ENCODE peak calls at places on chromosomes 11 and 22, in nine cellular contexts. E is endothelial cell of umbilical vein; H is upper lobe of right lung; F is uterus; X is right cardiac atrium; D is thoracic aorta; C is fibroblast of lung; R is CD4-positive, alpha-beta memory T cell; K is H1. Z is an unnamed sample. For H3K4me1 and H3K9me3, the result is how much of the 10 kb centered on the place peaks cover.

GRCh38 chr11:47607380-47607779 is 13.2 kb upstream of the C1QTNF4 start:
- DNase-seq in E (peak), H (no peak), F (peak), X (peak), D (no peak), C (peak), R (no peak), K (no peak), Z (no peak)

GRCh38 chr11:44997566-44997965 is 46.9 kb upstream of the TP53I11 start:
- DNase-seq in E (no peak), H (no peak), F (no peak), X (no peak), D (no peak), C (no peak), R (no peak), K (no peak), Z (no peak)

GRCh38 chr22:35140879-35141745 is 75.2 kb downstream of the ISX start:
- DNase-seq in E (no peak), H (no peak), F (no peak), X (no peak), D (no peak), C (no peak), R (no peak), K (peak), Z (no peak)

GRCh38 chr22:39654959-39655579 is 84.5 kb downstream of the CACNA1I start:
- DNase-seq in E (no peak), H (no peak), F (no peak), X (no peak), D (no peak), C (no peak), R (no peak), K (no peak), Z (no peak)

GRCh38 chr22:37551981-37552380 is 8.3 kb upstream of the CDC42EP1 start:
- DNase-seq in E (no peak), H (no peak), F (no peak), X (peak), D (no peak), C (no peak), R (no peak), K (no peak), Z (no peak)

GRCh38 chr11:10913075-10913474 is 55.2 kb upstream of the ZBED5 start:
- DNase-seq in E (no peak), H (no peak), F (no peak), X (no peak), D (no peak), C (no peak), R (no peak), K (no peak), Z (no peak)

GRCh38 chr11:126522152-126522551 is 166.7 kb downstream of the ST3GAL4 start:
- DNase-seq in E (no peak), H (no peak), F (no peak), X (no peak), D (no peak), C (no peak), R (no peak), K (no peak), Z (no peak)

GRCh38 chr11:116544721-116545120 is 228.1 kb downstream of the BUD13 start:
- DNase-seq in E (no peak), H (peak), F (no peak), X (no peak), D (no peak), C (no peak), R (no peak), K (no peak), Z (no peak)

GRCh38 chr11:65786008-65786785 is 666 bp upstream of the OVOL1 start:
- DNase-seq in E (no peak), H (peak), F (no peak), X (no peak), D (no peak), C (no peak), R (no peak), K (no peak), Z (no peak)

GRCh38 chr11:95867105-95867504 is 56.8 kb downstream of the MTMR2 start:
- DNase-seq in E (no peak), H (no peak), F (no peak), X (no peak), D (no peak), C (no peak), R (no peak), K (no peak), Z (no peak)

GRCh38 chr22:36331306-36331911 is 56.4 kb downstream of the MYH9 start:
- DNase-seq in E (peak), H (peak), F (peak), X (peak), D (peak), C (peak), R (peak), K (peak), Z (peak)

GRCh38 chr11:57379732-57380131 is 1.2 kb downstream of the PRG3 start:
- DNase-seq in E (peak), H (no peak), F (no peak), X (no peak), D (no peak), C (peak), R (no peak), K (peak), Z (no peak)

GRCh38 chr22:28923826-28924732 is 40.7 kb downstream of the ZNRF3 start:
- DNase-seq in E (no peak), H (peak), F (peak), X (peak), D (no peak), C (no peak), R (no peak), K (no peak), Z (no peak)

GRCh38 chr11:76591416-76591815 is 79.1 kb downstream of the LRRC32 start:
- DNase-seq in E (no peak), H (no peak), F (no peak), X (no peak), D (no peak), C (no peak), R (no peak), K (no peak), Z (no peak)

GRCh38 chr11:120281161-120281795 is 41.3 kb downstream of the POU2F3 start:
- DNase-seq in E (no peak), H (no peak), F (no peak), X (peak), D (no peak), C (no peak), R (no peak), K (no peak), Z (no peak)

GRCh38 chr22:41132555-41132954 is 40.2 kb downstream of the EP300 start:
- DNase-seq in E (no peak), H (no peak), F (no peak), X (no peak), D (no peak), C (no peak), R (no peak), K (no peak), Z (no peak)

GRCh38 chr11:79119491-79120284 is 321.1 kb downstream of the TENM4 start:
- DNase-seq in E (no peak), H (no peak), F (no peak), X (no peak), D (no peak), C (no peak), R (no peak), K (no peak), Z (no peak)

GRCh38 chr11:911890-912219 is 1.2 kb upstream of the CHID1 start:
- DNase-seq in E (no peak), H (no peak), F (no peak), X (no peak), D (no peak), C (no peak), R (no peak), K (no peak), Z (no peak)

GRCh38 chr11:123490527-123490926 is 60.5 kb downstream of the GRAMD1B start:
- DNase-seq in E (no peak), H (no peak), F (no peak), X (no peak), D (no peak), C (no peak), R (no peak), K (no peak), Z (no peak)

GRCh38 chr11:954392-955144 is 28.9 kb downstream of the AP2A2 start:
- DNase-seq in E (no peak), H (no peak), F (no peak), X (no peak), D (no peak), C (no peak), R (no peak), K (no peak), Z (no peak)

GRCh38 chr11:58757449-58757848 is 25.7 kb upstream of the GLYAT start:
- DNase-seq in E (no peak), H (no peak), F (no peak), X (no peak), D (no peak), C (no peak), R (no peak), K (no peak), Z (no peak)

GRCh38 chr11:95134491-95134890 is 44.8 kb downstream of the ENDOD1 start:
- DNase-seq in E (no peak), H (no peak), F (no peak), X (no peak), D (no peak), C (peak), R (no peak), K (no peak), Z (no peak)

GRCh38 chr11:78344114-78344513 is 73.5 kb downstream of the GAB2 start:
- DNase-seq in E (peak), H (no peak), F (no peak), X (no peak), D (no peak), C (no peak), R (no peak), K (no peak), Z (no peak)

GRCh38 chr22:37069719-37070118 is 18.2 kb downstream of the KCTD17 start:
- DNase-seq in E (no peak), H (no peak), F (no peak), X (peak), D (no peak), C (no peak), R (no peak), K (no peak), Z (no peak)

GRCh38 chr22:39223091-39223710 is 21.6 kb downstream of the PDGFB start:
- DNase-seq in E (no peak), H (no peak), F (no peak), X (peak), D (no peak), C (no peak), R (no peak), K (no peak), Z (no peak)

GRCh38 chr22:39298194-39298987 is 21.0 kb downstream of the RPL3 start:
- DNase-seq in E (no peak), H (no peak), F (no peak), X (peak), D (no peak), C (no peak), R (no peak), K (no peak), Z (no peak)

GRCh38 chr11:1528710-1529109 is 42.1 kb upstream of the MOB2 start:
- DNase-seq in E (no peak), H (no peak), F (no peak), X (peak), D (no peak), C (no peak), R (no peak), K (no peak), Z (no peak)

GRCh38 chr22:39148024-39148726 is 4.3 kb downstream of the CBX7 start:
- DNase-seq in E (no peak), H (peak), F (no peak), X (peak), D (no peak), C (no peak), R (no peak), K (no peak), Z (no peak)

GRCh38 chr11:1139441-1140066 is 18.2 kb upstream of the MUC5AC start:
- DNase-seq in E (peak), H (no peak), F (no peak), X (no peak), D (no peak), C (peak), R (no peak), K (no peak), Z (no peak)

GRCh38 chr22:31223786-31224191 is 11.7 kb downstream of the LIMK2 start:
- DNase-seq in E (no peak), H (no peak), F (no peak), X (no peak), D (no peak), C (no peak), R (no peak), K (no peak), Z (no peak)

GRCh38 chr11:61679301-61679700 is 890 bp upstream of the DAGLA start:
- DNase-seq in E (no peak), H (no peak), F (no peak), X (no peak), D (no peak), C (no peak), R (no peak), K (no peak), Z (no peak)

DNA sequence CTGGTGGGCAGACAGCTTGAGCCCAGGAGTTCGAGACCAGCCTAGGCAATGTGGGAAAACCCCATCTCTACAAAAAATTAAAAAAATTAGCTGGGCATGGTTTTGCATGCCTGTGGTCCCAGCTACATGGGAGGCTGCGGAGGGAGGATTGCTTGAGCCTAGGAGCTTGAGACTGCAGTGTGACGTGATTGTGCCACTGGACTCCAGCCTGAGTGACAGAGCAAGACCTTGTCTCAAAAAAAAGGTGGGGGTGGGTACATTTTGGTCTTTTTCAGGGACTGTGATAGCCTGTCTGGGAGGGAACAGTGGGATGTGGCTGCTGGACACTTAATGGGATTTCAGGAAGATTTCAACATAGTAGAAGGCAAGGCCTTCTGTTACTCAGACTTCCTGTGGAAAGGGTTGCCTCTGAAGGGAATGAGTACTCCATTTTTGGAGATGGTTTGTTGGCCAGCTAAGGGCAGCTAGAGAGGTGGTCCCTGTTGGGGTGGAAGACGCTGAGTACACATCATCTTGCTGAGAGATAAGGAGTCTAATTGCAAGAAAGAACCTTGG is 40.6 kb downstream of the RELT start:
- DNase-seq in E (no peak), H (no peak), F (no peak), X (no peak), D (no peak), C (peak), R (no peak), K (no peak), Z (no peak)
- H3K4me1 ChIP-seq in E (under half), H (under half), F (under half), X (under half), D (under half), C (under half), R (under half), K (under half), Z (under half)

DNA sequence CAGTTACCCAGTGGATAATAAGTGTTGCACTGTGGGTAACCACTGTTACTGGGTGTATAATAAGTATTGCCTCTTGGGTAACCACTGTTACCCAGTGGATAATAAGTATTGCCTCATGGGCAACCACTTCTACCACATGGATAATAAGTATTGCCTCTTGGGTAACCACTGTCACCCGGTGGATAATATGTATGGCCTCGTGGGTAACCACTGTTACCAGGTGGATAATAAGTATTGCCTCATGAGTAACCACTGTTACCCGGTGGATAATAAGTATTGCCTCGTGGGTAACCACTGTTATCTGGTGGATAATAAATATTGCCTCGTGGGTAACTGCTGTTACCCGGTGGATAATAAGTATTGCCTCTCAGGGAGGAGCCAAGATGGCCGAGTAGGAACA is 29.7 kb upstream of the NXPE4 start:
- DNase-seq in E (no peak), H (no peak), F (no peak), X (no peak), D (no peak), C (no peak), R (no peak), K (no peak), Z (no peak)
- H3K9me3 ChIP-seq in E (under half), H (under half), F (under half), X (under half), D (under half), C (under half), R (under half), K (under half), Z (under half)

DNA sequence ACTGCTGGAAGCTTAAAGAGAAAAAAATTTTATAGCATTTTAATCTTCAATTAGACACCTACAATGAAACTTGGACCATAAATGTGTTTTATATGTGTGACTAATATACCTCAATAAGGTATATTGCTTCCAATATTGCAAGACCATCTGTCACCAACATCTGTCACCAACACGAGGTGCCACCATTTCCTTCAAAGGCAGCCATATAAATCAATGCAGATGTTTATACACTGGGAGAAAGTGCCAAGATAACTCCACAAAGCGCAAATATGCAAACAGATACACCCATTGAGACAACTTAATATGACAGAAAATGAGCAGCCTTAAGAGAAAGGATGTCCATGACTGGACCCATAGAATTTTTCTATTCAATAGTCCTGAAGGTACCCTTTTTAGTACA is 12.7 kb downstream of the MPZL3 start:
- DNase-seq in E (no peak), H (no peak), F (no peak), X (no peak), D (no peak), C (no peak), R (no peak), K (no peak), Z (no peak)
- H3K4me1 ChIP-seq in E (under half), H (under half), F (under half), X (under half), D (under half), C (under half), R (half or more), K (under half), Z (under half)

DNA sequence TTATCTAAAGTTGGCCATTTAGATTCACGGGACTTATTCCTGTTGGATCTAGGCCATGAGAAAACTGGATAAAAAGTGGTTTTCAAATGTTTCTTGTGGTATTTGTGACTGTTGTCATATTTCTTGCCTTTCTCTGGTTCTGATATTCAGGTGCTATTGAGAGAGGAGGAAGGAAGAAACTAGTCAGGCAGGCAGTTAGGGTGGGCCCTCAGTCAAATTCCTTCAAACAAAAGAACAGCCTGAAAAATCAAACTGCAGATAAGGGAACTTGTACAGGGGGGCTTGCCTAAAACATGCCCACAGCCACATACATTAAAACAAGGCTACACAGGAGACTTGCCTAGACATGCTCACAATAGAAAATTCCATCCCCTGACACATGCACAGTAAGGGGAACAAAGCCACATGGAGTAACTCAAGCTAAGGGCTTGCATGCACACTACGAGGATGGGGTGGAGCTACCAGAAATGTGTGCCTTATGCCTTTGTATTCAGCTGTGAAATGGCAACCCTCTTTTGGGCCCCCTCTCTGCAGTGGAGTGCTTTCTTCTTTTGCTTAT is 18.2 kb downstream of the NCR3LG1 start:
- DNase-seq in E (no peak), H (no peak), F (no peak), X (no peak), D (no peak), C (no peak), R (no peak), K (no peak), Z (no peak)
- H3K9me3 ChIP-seq in E (under half), H (under half), F (under half), X (under half), D (under half), C (under half), R (under half), K (half or more), Z (under half)

GRCh38 chr11:19849107-19849789 is 136.6 kb downstream of the NAV2 start:
- DNase-seq in E (no peak), H (no peak), F (no peak), X (peak), D (no peak), C (peak), R (no peak), K (no peak), Z (no peak)
- H3K4me1 ChIP-seq in E (under half), H (under half), F (under half), X (under half), D (half or more), C (under half), R (under half), K (under half), Z (under half)

GRCh38 chr22:22460060-22460459 is 48.5 kb downstream of the ZNF280B start:
- DNase-seq in E (no peak), H (no peak), F (no peak), X (no peak), D (no peak), C (no peak), R (no peak), K (no peak), Z (no peak)
- H3K9me3 ChIP-seq in E (under half), H (under half), F (under half), X (under half), D (under half), C (under half), R (under half), K (under half), Z (under half)

DNA sequence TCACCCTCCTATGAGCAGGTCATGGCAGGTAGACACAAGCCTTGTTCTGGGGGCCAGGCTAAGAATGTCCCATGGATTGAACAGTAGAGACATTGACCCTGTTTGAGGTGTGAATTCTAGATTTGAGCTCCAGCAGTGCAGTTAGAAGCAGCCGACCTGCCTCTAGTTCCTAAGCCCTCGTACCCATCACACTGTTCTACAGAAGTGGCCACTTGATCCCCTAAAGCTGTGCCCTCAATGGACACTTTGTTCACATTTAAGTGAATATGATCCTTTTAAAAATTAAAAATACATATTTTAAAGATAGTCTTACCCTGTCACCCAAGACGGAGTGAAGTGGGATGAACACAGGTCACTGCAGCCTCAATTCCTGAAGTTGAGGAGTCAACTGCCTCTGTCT is 122.0 kb downstream of the MED15 start:
- DNase-seq in E (no peak), H (no peak), F (no peak), X (no peak), D (no peak), C (no peak), R (no peak), K (no peak), Z (no peak)
- H3K4me1 ChIP-seq in E (under half), H (under half), F (under half), X (under half), D (under half), C (under half), R (under half), K (under half), Z (under half)

GRCh38 chr22:49398646-49399045 is 429.0 kb downstream of the BRD1 start:
- DNase-seq in E (no peak), H (no peak), F (no peak), X (no peak), D (no peak), C (no peak), R (no peak), K (no peak), Z (no peak)

GRCh38 chr22:49400136-49400865 is 427.4 kb downstream of the BRD1 start:
- DNase-seq in E (no peak), H (no peak), F (no peak), X (no peak), D (no peak), C (no peak), R (no peak), K (no peak), Z (no peak)

GRCh38 chr22:49396817-49397216 is 430.9 kb downstream of the BRD1 start:
- DNase-seq in E (no peak), H (no peak), F (no peak), X (no peak), D (no peak), C (no peak), R (no peak), K (no peak), Z (no peak)

GRCh38 chr22:49395617-49396016 is 432.1 kb downstream of the BRD1 start:
- DNase-seq in E (no peak), H (no peak), F (no peak), X (no peak), D (no peak), C (no peak), R (no peak), K (no peak), Z (no peak)

GRCh38 chr22:49398115-49398514 is 429.6 kb downstream of the BRD1 start:
- DNase-seq in E (no peak), H (no peak), F (no peak), X (no peak), D (no peak), C (no peak), R (no peak), K (no peak), Z (no peak)
- H3K9me3 ChIP-seq in E (under half), H (under half), F (under half), X (under half), D (under half), C (under half), R (under half), K (under half), Z (under half)